ENCODE peak calls at places on chromosomes 13 and 19, in seven cellular contexts. One of them, this sample, is unnamed.
A peak's percentile ranks its signal among the peaks of the same experiment; 100 is the strongest.

GRCh38 chr19:48618916-48619691 is at the start of the genes RPL18 and SPHK2:
- DNase-seq in adipocyte: peak; percentile 99
- DNase-seq in heart right ventricle: peak; percentile 97
- DNase-seq in neural progenitor cell: peak; percentile 99
- DNase-seq in stimulated activated CD8-positive, alpha-beta memory T cell treated with anti-CD3 and anti-CD28 coated beads, Interleukin-4, amount 100 ng/mL, for 1 hour: peak; percentile 90
- DNase-seq in mucosa of gallbladder: peak; percentile 99
- DNase-seq in cardiac fibroblast: peak; percentile 100
- DNase-seq in this sample: peak; percentile 93

GRCh38 chr13:52371736-52372247 is 34.2 kb downstream of the THSD1 start:
- DNase-seq in mucosa of gallbladder: no peak
- DNase-seq in adipocyte: no peak
- DNase-seq in cardiac fibroblast: peak; percentile 46
- DNase-seq in stimulated activated CD8-positive, alpha-beta memory T cell treated with anti-CD3 and anti-CD28 coated beads, Interleukin-4, amount 100 ng/mL, for 1 hour: no peak
- DNase-seq in heart right ventricle: no peak
- DNase-seq in neural progenitor cell: peak; percentile 20
- DNase-seq in this sample: no peak

GRCh38 chr19:3769494-3769893 is 2.5 kb downstream of the RAX2 start:
- DNase-seq in heart right ventricle: no peak
- DNase-seq in adipocyte: no peak
- DNase-seq in neural progenitor cell: no peak
- DNase-seq in cardiac fibroblast: no peak
- DNase-seq in mucosa of gallbladder: no peak
- DNase-seq in stimulated activated CD8-positive, alpha-beta memory T cell treated with anti-CD3 and anti-CD28 coated beads, Interleukin-4, amount 100 ng/mL, for 1 hour: no peak
- DNase-seq in this sample: no peak

GRCh38 chr13:23384111-23384510 is 49.4 kb downstream of the SACS start:
- DNase-seq in neural progenitor cell: no peak
- DNase-seq in cardiac fibroblast: peak; percentile 90
- DNase-seq in stimulated activated CD8-positive, alpha-beta memory T cell treated with anti-CD3 and anti-CD28 coated beads, Interleukin-4, amount 100 ng/mL, for 1 hour: no peak
- DNase-seq in heart right ventricle: no peak
- DNase-seq in adipocyte: peak; percentile 44
- DNase-seq in mucosa of gallbladder: no peak
- DNase-seq in this sample: no peak

GRCh38 chr19:50697414-50698124 is 22.0 kb downstream of the SHANK1 start:
- DNase-seq in stimulated activated CD8-positive, alpha-beta memory T cell treated with anti-CD3 and anti-CD28 coated beads, Interleukin-4, amount 100 ng/mL, for 1 hour: no peak
- DNase-seq in cardiac fibroblast: no peak
- DNase-seq in heart right ventricle: no peak
- DNase-seq in adipocyte: no peak
- DNase-seq in neural progenitor cell: no peak
- DNase-seq in mucosa of gallbladder: no peak
- DNase-seq in this sample: no peak

GRCh38 chr13:30572859-30573275 is 44.9 kb upstream of the USPL1 start:
- DNase-seq in adipocyte: peak; percentile 78
- DNase-seq in cardiac fibroblast: peak; percentile 72
- DNase-seq in stimulated activated CD8-positive, alpha-beta memory T cell treated with anti-CD3 and anti-CD28 coated beads, Interleukin-4, amount 100 ng/mL, for 1 hour: no peak
- DNase-seq in neural progenitor cell: no peak
- DNase-seq in heart right ventricle: no peak
- DNase-seq in mucosa of gallbladder: no peak
- DNase-seq in this sample: no peak

GRCh38 chr13:21053231-21053630 is 8.2 kb downstream of the LATS2 start:
- DNase-seq in adipocyte: no peak
- DNase-seq in stimulated activated CD8-positive, alpha-beta memory T cell treated with anti-CD3 and anti-CD28 coated beads, Interleukin-4, amount 100 ng/mL, for 1 hour: no peak
- DNase-seq in cardiac fibroblast: no peak
- DNase-seq in heart right ventricle: no peak
- DNase-seq in mucosa of gallbladder: no peak
- DNase-seq in neural progenitor cell: no peak
- DNase-seq in this sample: no peak

GRCh38 chr13:98693756-98694155 is 58.7 kb downstream of the SLC15A1 start:
- DNase-seq in neural progenitor cell: peak; percentile 55
- DNase-seq in mucosa of gallbladder: no peak
- DNase-seq in adipocyte: no peak
- DNase-seq in heart right ventricle: no peak
- DNase-seq in stimulated activated CD8-positive, alpha-beta memory T cell treated with anti-CD3 and anti-CD28 coated beads, Interleukin-4, amount 100 ng/mL, for 1 hour: no peak
- DNase-seq in cardiac fibroblast: no peak
- DNase-seq in this sample: no peak

GRCh38 chr19:2246801-2247361 is 2.2 kb upstream of the AMH start:
- DNase-seq in stimulated activated CD8-positive, alpha-beta memory T cell treated with anti-CD3 and anti-CD28 coated beads, Interleukin-4, amount 100 ng/mL, for 1 hour: no peak
- DNase-seq in heart right ventricle: peak; percentile 73
- DNase-seq in adipocyte: no peak
- DNase-seq in neural progenitor cell: no peak
- DNase-seq in cardiac fibroblast: peak; percentile 74
- DNase-seq in mucosa of gallbladder: peak; percentile 57
- DNase-seq in this sample: no peak

GRCh38 chr13:21074601-21075302 is 13.4 kb upstream of the LATS2 start:
- DNase-seq in stimulated activated CD8-positive, alpha-beta memory T cell treated with anti-CD3 and anti-CD28 coated beads, Interleukin-4, amount 100 ng/mL, for 1 hour: no peak
- DNase-seq in mucosa of gallbladder: no peak
- DNase-seq in neural progenitor cell: no peak
- DNase-seq in adipocyte: no peak
- DNase-seq in cardiac fibroblast: peak; percentile 19
- DNase-seq in heart right ventricle: no peak
- DNase-seq in this sample: no peak

GRCh38 chr13:62280590-62280989 is 864.9 kb upstream of the PCDH20 start:
- DNase-seq in adipocyte: no peak
- DNase-seq in cardiac fibroblast: no peak
- DNase-seq in neural progenitor cell: no peak
- DNase-seq in mucosa of gallbladder: no peak
- DNase-seq in stimulated activated CD8-positive, alpha-beta memory T cell treated with anti-CD3 and anti-CD28 coated beads, Interleukin-4, amount 100 ng/mL, for 1 hour: no peak
- DNase-seq in heart right ventricle: no peak
- DNase-seq in this sample: no peak

GRCh38 chr19:17296976-17297375 is 6.2 kb downstream of the ABHD8 start:
- DNase-seq in heart right ventricle: no peak
- DNase-seq in adipocyte: no peak
- DNase-seq in neural progenitor cell: no peak
- DNase-seq in stimulated activated CD8-positive, alpha-beta memory T cell treated with anti-CD3 and anti-CD28 coated beads, Interleukin-4, amount 100 ng/mL, for 1 hour: no peak
- DNase-seq in cardiac fibroblast: no peak
- DNase-seq in mucosa of gallbladder: no peak
- DNase-seq in this sample: no peak

GRCh38 chr13:72651196-72651595 is 76.2 kb downstream of the MZT1 start:
- DNase-seq in cardiac fibroblast: peak; percentile 5
- DNase-seq in heart right ventricle: no peak
- DNase-seq in neural progenitor cell: peak; percentile 58
- DNase-seq in adipocyte: no peak
- DNase-seq in mucosa of gallbladder: no peak
- DNase-seq in stimulated activated CD8-positive, alpha-beta memory T cell treated with anti-CD3 and anti-CD28 coated beads, Interleukin-4, amount 100 ng/mL, for 1 hour: no peak
- DNase-seq in this sample: no peak

GRCh38 chr19:55005684-55006488 is 32.2 kb downstream of the GP6 start:
- DNase-seq in mucosa of gallbladder: peak; percentile 23
- DNase-seq in neural progenitor cell: peak; percentile 87
- DNase-seq in cardiac fibroblast: peak; percentile 65
- DNase-seq in stimulated activated CD8-positive, alpha-beta memory T cell treated with anti-CD3 and anti-CD28 coated beads, Interleukin-4, amount 100 ng/mL, for 1 hour: peak; percentile 26
- DNase-seq in heart right ventricle: no peak
- DNase-seq in adipocyte: no peak
- DNase-seq in this sample: no peak

GRCh38 chr13:43339843-43340550 is 316.6 kb downstream of the DNAJC15 start:
- DNase-seq in cardiac fibroblast: no peak
- DNase-seq in heart right ventricle: no peak
- DNase-seq in mucosa of gallbladder: no peak
- DNase-seq in stimulated activated CD8-positive, alpha-beta memory T cell treated with anti-CD3 and anti-CD28 coated beads, Interleukin-4, amount 100 ng/mL, for 1 hour: no peak
- DNase-seq in neural progenitor cell: no peak
- DNase-seq in adipocyte: peak; percentile 27
- DNase-seq in this sample: no peak

GRCh38 chr13:41562541-41563178 is 105.3 kb downstream of the RGCC start:
- DNase-seq in neural progenitor cell: no peak
- DNase-seq in adipocyte: no peak
- DNase-seq in mucosa of gallbladder: no peak
- DNase-seq in heart right ventricle: no peak
- DNase-seq in cardiac fibroblast: no peak
- DNase-seq in stimulated activated CD8-positive, alpha-beta memory T cell treated with anti-CD3 and anti-CD28 coated beads, Interleukin-4, amount 100 ng/mL, for 1 hour: no peak
- DNase-seq in this sample: no peak

GRCh38 chr13:114106991-114107685 is 25.3 kb downstream of the RASA3 start:
- DNase-seq in adipocyte: no peak
- DNase-seq in heart right ventricle: no peak
- DNase-seq in mucosa of gallbladder: no peak
- DNase-seq in neural progenitor cell: no peak
- DNase-seq in stimulated activated CD8-positive, alpha-beta memory T cell treated with anti-CD3 and anti-CD28 coated beads, Interleukin-4, amount 100 ng/mL, for 1 hour: no peak
- DNase-seq in cardiac fibroblast: no peak
- DNase-seq in this sample: no peak

GRCh38 chr19:35596366-35596999 is 10.5 kb downstream of the PMIS2 start:
- DNase-seq in cardiac fibroblast: peak; percentile 33
- DNase-seq in adipocyte: no peak
- DNase-seq in neural progenitor cell: no peak
- DNase-seq in heart right ventricle: no peak
- DNase-seq in stimulated activated CD8-positive, alpha-beta memory T cell treated with anti-CD3 and anti-CD28 coated beads, Interleukin-4, amount 100 ng/mL, for 1 hour: no peak
- DNase-seq in mucosa of gallbladder: no peak
- DNase-seq in this sample: no peak

GRCh38 chr19:49554701-49555181 is 25.6 kb downstream of the NOSIP start:
- DNase-seq in adipocyte: no peak
- DNase-seq in mucosa of gallbladder: no peak
- DNase-seq in neural progenitor cell: no peak
- DNase-seq in heart right ventricle: peak; percentile 38
- DNase-seq in stimulated activated CD8-positive, alpha-beta memory T cell treated with anti-CD3 and anti-CD28 coated beads, Interleukin-4, amount 100 ng/mL, for 1 hour: no peak
- DNase-seq in cardiac fibroblast: no peak
- DNase-seq in this sample: no peak

GRCh38 chr13:35014606-35015005 is 72.5 kb downstream of the NBEA start:
- DNase-seq in stimulated activated CD8-positive, alpha-beta memory T cell treated with anti-CD3 and anti-CD28 coated beads, Interleukin-4, amount 100 ng/mL, for 1 hour: no peak
- DNase-seq in neural progenitor cell: peak; percentile 13
- DNase-seq in cardiac fibroblast: no peak
- DNase-seq in mucosa of gallbladder: no peak
- DNase-seq in adipocyte: no peak
- DNase-seq in heart right ventricle: no peak
- DNase-seq in this sample: no peak

GRCh38 chr19:48501961-48502719 is 9.5 kb downstream of the LMTK3 start:
- DNase-seq in mucosa of gallbladder: peak; percentile 95
- DNase-seq in neural progenitor cell: peak; percentile 99
- DNase-seq in cardiac fibroblast: peak; percentile 25
- DNase-seq in adipocyte: peak; percentile 50
- DNase-seq in heart right ventricle: no peak
- DNase-seq in stimulated activated CD8-positive, alpha-beta memory T cell treated with anti-CD3 and anti-CD28 coated beads, Interleukin-4, amount 100 ng/mL, for 1 hour: peak; percentile 39
- DNase-seq in this sample: no peak

GRCh38 chr19:55478364-55478763 is 1.9 kb downstream of the ZNF628 start:
- DNase-seq in stimulated activated CD8-positive, alpha-beta memory T cell treated with anti-CD3 and anti-CD28 coated beads, Interleukin-4, amount 100 ng/mL, for 1 hour: no peak
- DNase-seq in neural progenitor cell: no peak
- DNase-seq in cardiac fibroblast: no peak
- DNase-seq in adipocyte: no peak
- DNase-seq in mucosa of gallbladder: no peak
- DNase-seq in heart right ventricle: no peak
- DNase-seq in this sample: no peak

GRCh38 chr19:37362733-37363132 is 8.2 kb upstream of the ZNF527 start:
- DNase-seq in mucosa of gallbladder: no peak
- DNase-seq in cardiac fibroblast: peak; percentile 17
- DNase-seq in neural progenitor cell: peak; percentile 48
- DNase-seq in stimulated activated CD8-positive, alpha-beta memory T cell treated with anti-CD3 and anti-CD28 coated beads, Interleukin-4, amount 100 ng/mL, for 1 hour: no peak
- DNase-seq in adipocyte: peak; percentile 2
- DNase-seq in heart right ventricle: no peak
- DNase-seq in this sample: no peak

GRCh38 chr19:55667511-55667910 is 7.5 kb upstream of the EPN1 start:
- DNase-seq in neural progenitor cell: no peak
- DNase-seq in mucosa of gallbladder: no peak
- DNase-seq in stimulated activated CD8-positive, alpha-beta memory T cell treated with anti-CD3 and anti-CD28 coated beads, Interleukin-4, amount 100 ng/mL, for 1 hour: no peak
- DNase-seq in heart right ventricle: no peak
- DNase-seq in adipocyte: no peak
- DNase-seq in cardiac fibroblast: no peak
- DNase-seq in this sample: no peak

GRCh38 chr19:50329146-50329925 is at the start of gene KCNC3:
- DNase-seq in mucosa of gallbladder: peak; percentile 99
- DNase-seq in cardiac fibroblast: peak; percentile 94
- DNase-seq in neural progenitor cell: peak; percentile 100
- DNase-seq in stimulated activated CD8-positive, alpha-beta memory T cell treated with anti-CD3 and anti-CD28 coated beads, Interleukin-4, amount 100 ng/mL, for 1 hour: peak; percentile 87
- DNase-seq in heart right ventricle: peak; percentile 98
- DNase-seq in adipocyte: peak; percentile 89
- DNase-seq in this sample: peak; percentile 99

GRCh38 chr13:26062853-26063444 is 11.1 kb upstream of the SHISA2 start:
- DNase-seq in neural progenitor cell: peak; percentile 73
- DNase-seq in cardiac fibroblast: peak; percentile 66
- DNase-seq in stimulated activated CD8-positive, alpha-beta memory T cell treated with anti-CD3 and anti-CD28 coated beads, Interleukin-4, amount 100 ng/mL, for 1 hour: no peak
- DNase-seq in mucosa of gallbladder: peak; percentile 53
- DNase-seq in adipocyte: peak; percentile 86
- DNase-seq in heart right ventricle: no peak
- DNase-seq in this sample: no peak

GRCh38 chr19:7989071-7989575 is 16.3 kb downstream of the ELAVL1 start:
- DNase-seq in cardiac fibroblast: peak; percentile 19
- DNase-seq in stimulated activated CD8-positive, alpha-beta memory T cell treated with anti-CD3 and anti-CD28 coated beads, Interleukin-4, amount 100 ng/mL, for 1 hour: no peak
- DNase-seq in heart right ventricle: no peak
- DNase-seq in adipocyte: no peak
- DNase-seq in mucosa of gallbladder: no peak
- DNase-seq in neural progenitor cell: no peak
- DNase-seq in this sample: no peak

GRCh38 chr13:20442798-20443381 is 82.8 kb downstream of the CRYL1 start:
- DNase-seq in neural progenitor cell: no peak
- DNase-seq in cardiac fibroblast: no peak
- DNase-seq in mucosa of gallbladder: no peak
- DNase-seq in stimulated activated CD8-positive, alpha-beta memory T cell treated with anti-CD3 and anti-CD28 coated beads, Interleukin-4, amount 100 ng/mL, for 1 hour: no peak
- DNase-seq in heart right ventricle: no peak
- DNase-seq in adipocyte: no peak
- DNase-seq in this sample: no peak

This sample was measured in thoracic aorta.